ENCODE peak calls at places on chromosomes 3 and 15, in five cellular contexts. One of them, this sample, is unnamed. For H3K9me3, the result is how much of the 10 kb centered on the place peaks cover.

GRCh38 chr3:50580683-50581458 is 11.5 kb downstream of the HEMK1 start:
- DNase-seq in esophagus squamous epithelium: no peak
- DNase-seq in IMR-90: no peak
- DNase-seq in heart left ventricle: no peak
- DNase-seq in gastrocnemius medialis: no peak
- DNase-seq in this sample: no peak

GRCh38 chr15:28935316-28935715 is 49.5 kb downstream of the APBA2 start:
- DNase-seq in esophagus squamous epithelium: no peak
- DNase-seq in heart left ventricle: no peak
- DNase-seq in IMR-90: no peak
- DNase-seq in gastrocnemius medialis: no peak
- DNase-seq in this sample: no peak

GRCh38 chr3:124800511-124801374 is 70.5 kb downstream of the UMPS start:
- DNase-seq in gastrocnemius medialis: peak
- DNase-seq in IMR-90: peak
- DNase-seq in heart left ventricle: peak
- DNase-seq in esophagus squamous epithelium: no peak
- DNase-seq in this sample: no peak

GRCh38 chr3:156339491-156339890 is 215.4 kb downstream of the SSR3 start:
- DNase-seq in esophagus squamous epithelium: no peak
- DNase-seq in heart left ventricle: no peak
- DNase-seq in gastrocnemius medialis: no peak
- DNase-seq in IMR-90: no peak
- DNase-seq in this sample: no peak

GRCh38 chr15:92565351-92566125 is 90.0 kb downstream of the FAM174B start:
- DNase-seq in gastrocnemius medialis: no peak
- DNase-seq in esophagus squamous epithelium: no peak
- DNase-seq in IMR-90: no peak
- DNase-seq in heart left ventricle: no peak
- DNase-seq in this sample: no peak

GRCh38 chr3:191343115-191343514 is 12.8 kb upstream of the UTS2B start:
- DNase-seq in esophagus squamous epithelium: no peak
- DNase-seq in heart left ventricle: no peak
- DNase-seq in IMR-90: peak
- DNase-seq in gastrocnemius medialis: no peak
- DNase-seq in this sample: no peak

GRCh38 chr3:71189480-71189879 is 394.0 kb downstream of the FOXP1 start:
- DNase-seq in heart left ventricle: no peak
- DNase-seq in gastrocnemius medialis: no peak
- DNase-seq in esophagus squamous epithelium: no peak
- DNase-seq in IMR-90: peak
- DNase-seq in this sample: no peak

GRCh38 chr3:145953316-145953715 is 207.7 kb downstream of the PLOD2 start:
- DNase-seq in esophagus squamous epithelium: no peak
- DNase-seq in heart left ventricle: no peak
- DNase-seq in gastrocnemius medialis: no peak
- DNase-seq in IMR-90: no peak
- DNase-seq in this sample: no peak

GRCh38 chr15:51312132-51312531 is 26.3 kb downstream of the CYP19A1 start:
- DNase-seq in gastrocnemius medialis: no peak
- DNase-seq in esophagus squamous epithelium: no peak
- DNase-seq in IMR-90: peak
- DNase-seq in heart left ventricle: no peak
- DNase-seq in this sample: no peak

GRCh38 chr3:45143673-45144670 is 2.2 kb downstream of the CDCP1 start:
- DNase-seq in esophagus squamous epithelium: no peak
- DNase-seq in gastrocnemius medialis: no peak
- DNase-seq in IMR-90: no peak
- DNase-seq in heart left ventricle: no peak
- DNase-seq in this sample: no peak

GRCh38 chr3:115322901-115323300 is 175.8 kb upstream of the ZBTB20 start:
- DNase-seq in heart left ventricle: no peak
- DNase-seq in esophagus squamous epithelium: no peak
- DNase-seq in IMR-90: no peak
- DNase-seq in gastrocnemius medialis: no peak
- DNase-seq in this sample: no peak

GRCh38 chr15:32641517-32642059 is at the start of gene SCG5:
- DNase-seq in heart left ventricle: no peak
- DNase-seq in esophagus squamous epithelium: no peak
- DNase-seq in gastrocnemius medialis: no peak
- DNase-seq in IMR-90: peak
- DNase-seq in this sample: no peak

GRCh38 chr15:92878593-92879053 is 21.5 kb upstream of the CHD2 start:
- DNase-seq in IMR-90: no peak
- DNase-seq in heart left ventricle: no peak
- DNase-seq in gastrocnemius medialis: no peak
- DNase-seq in esophagus squamous epithelium: no peak
- DNase-seq in this sample: no peak

GRCh38 chr3:29585368-29585767 is 304.5 kb downstream of the RBMS3 start:
- DNase-seq in heart left ventricle: no peak
- DNase-seq in esophagus squamous epithelium: no peak
- DNase-seq in IMR-90: no peak
- DNase-seq in gastrocnemius medialis: no peak
- DNase-seq in this sample: no peak

GRCh38 chr15:74580538-74581350 is 34.9 kb upstream of the CLK3 start:
- DNase-seq in gastrocnemius medialis: no peak
- DNase-seq in heart left ventricle: no peak
- DNase-seq in esophagus squamous epithelium: no peak
- DNase-seq in IMR-90: no peak
- DNase-seq in this sample: no peak
- TF ChIP-seq POLR2A in gastrocnemius medialis: no peak
- TF ChIP-seq POLR2A in heart left ventricle: no peak
- TF ChIP-seq POLR2A in esophagus squamous epithelium: no peak
- TF ChIP-seq POLR2A in IMR-90: no peak
- TF ChIP-seq POLR2A in this sample: no peak

GRCh38 chr15:99578809-99579208 is 13.0 kb downstream of the MEF2A start:
- DNase-seq in IMR-90: no peak
- DNase-seq in gastrocnemius medialis: no peak
- DNase-seq in esophagus squamous epithelium: no peak
- DNase-seq in heart left ventricle: no peak
- DNase-seq in this sample: no peak
- H3K9me3 ChIP-seq in IMR-90: under half
- H3K9me3 ChIP-seq in gastrocnemius medialis: under half
- H3K9me3 ChIP-seq in esophagus squamous epithelium: under half
- H3K9me3 ChIP-seq in heart left ventricle: under half
- H3K9me3 ChIP-seq in this sample: under half

GRCh38 chr15:78934063-78935023 is 10.5 kb downstream of the CTSH start:
- DNase-seq in esophagus squamous epithelium: no peak
- DNase-seq in heart left ventricle: no peak
- DNase-seq in gastrocnemius medialis: no peak
- DNase-seq in IMR-90: no peak
- DNase-seq in this sample: peak

GRCh38 chr15:78933187-78934062 is 11.4 kb downstream of the CTSH start:
- DNase-seq in gastrocnemius medialis: no peak
- DNase-seq in heart left ventricle: no peak
- DNase-seq in esophagus squamous epithelium: no peak
- DNase-seq in IMR-90: no peak
- DNase-seq in this sample: no peak

GRCh38 chr15:78938608-78939488 is 6.0 kb downstream of the CTSH start:
- DNase-seq in gastrocnemius medialis: no peak
- DNase-seq in esophagus squamous epithelium: no peak
- DNase-seq in IMR-90: no peak
- DNase-seq in heart left ventricle: no peak
- DNase-seq in this sample: no peak

GRCh38 chr15:78932216-78932808 is 12.5 kb downstream of the CTSH start:
- DNase-seq in IMR-90: no peak
- DNase-seq in esophagus squamous epithelium: no peak
- DNase-seq in gastrocnemius medialis: no peak
- DNase-seq in heart left ventricle: no peak
- DNase-seq in this sample: no peak

DNA sequence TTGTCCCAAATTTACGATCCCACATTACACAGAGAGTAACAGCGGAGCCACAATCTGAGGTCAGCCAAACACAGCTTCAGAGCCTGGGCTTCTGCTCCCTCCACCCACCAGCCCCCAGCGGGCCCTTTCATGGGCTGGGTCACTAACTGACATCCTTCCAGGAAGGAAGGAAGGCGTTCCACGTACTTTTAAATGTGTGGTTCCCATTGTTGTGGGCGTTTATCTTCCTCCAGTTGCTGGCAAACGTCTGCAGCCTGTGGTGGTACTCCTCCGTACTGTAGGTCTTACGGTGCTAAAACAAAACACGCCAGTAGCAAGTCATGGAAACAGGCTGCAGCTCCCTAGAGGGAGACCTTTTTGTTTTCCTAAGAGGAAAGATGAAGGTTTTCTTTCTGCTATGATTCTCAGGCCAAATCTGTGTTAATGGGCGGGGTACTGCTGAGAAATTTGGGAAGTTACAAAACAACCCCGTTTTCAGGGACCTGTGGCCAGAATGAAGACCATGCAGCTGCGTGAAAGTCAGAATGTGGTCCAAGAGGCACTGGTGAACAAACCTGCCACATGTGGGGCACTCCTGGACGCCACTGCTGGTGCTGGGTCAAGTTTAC is 7.6 kb downstream of the CTSH start:
- DNase-seq in esophagus squamous epithelium: no peak
- DNase-seq in heart left ventricle: peak
- DNase-seq in IMR-90: no peak
- DNase-seq in gastrocnemius medialis: no peak
- DNase-seq in this sample: no peak
- TF ChIP-seq POLR2A in esophagus squamous epithelium: no peak
- TF ChIP-seq POLR2A in heart left ventricle: no peak
- TF ChIP-seq POLR2A in IMR-90: no peak
- TF ChIP-seq POLR2A in gastrocnemius medialis: peak
- TF ChIP-seq POLR2A in this sample: no peak

DNA sequence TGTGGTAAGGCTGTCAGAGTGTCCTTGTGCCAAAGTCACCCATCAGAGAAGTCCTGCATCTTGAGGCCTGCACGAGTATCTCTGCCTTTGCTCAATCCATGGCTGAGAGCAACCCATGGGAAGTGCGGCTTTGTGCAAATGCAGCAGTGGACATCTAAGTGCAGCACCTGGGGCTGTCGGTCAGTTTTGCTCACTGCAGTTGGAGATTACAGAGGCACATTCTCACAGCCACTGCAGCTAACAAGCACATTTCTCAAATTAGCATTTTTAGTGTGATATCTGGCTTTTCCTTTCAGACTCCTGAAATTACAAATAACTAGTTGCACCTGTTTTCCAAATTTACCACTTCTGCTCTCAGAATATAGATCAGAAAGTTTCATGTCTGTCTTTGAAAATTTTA is 81.5 kb upstream of the DAZL start:
- DNase-seq in esophagus squamous epithelium: no peak
- DNase-seq in heart left ventricle: no peak
- DNase-seq in IMR-90: no peak
- DNase-seq in gastrocnemius medialis: no peak
- DNase-seq in this sample: no peak
- H3K9me3 ChIP-seq in esophagus squamous epithelium: under half
- H3K9me3 ChIP-seq in heart left ventricle: under half
- H3K9me3 ChIP-seq in IMR-90: under half
- H3K9me3 ChIP-seq in gastrocnemius medialis: under half
- H3K9me3 ChIP-seq in this sample: under half

DNA sequence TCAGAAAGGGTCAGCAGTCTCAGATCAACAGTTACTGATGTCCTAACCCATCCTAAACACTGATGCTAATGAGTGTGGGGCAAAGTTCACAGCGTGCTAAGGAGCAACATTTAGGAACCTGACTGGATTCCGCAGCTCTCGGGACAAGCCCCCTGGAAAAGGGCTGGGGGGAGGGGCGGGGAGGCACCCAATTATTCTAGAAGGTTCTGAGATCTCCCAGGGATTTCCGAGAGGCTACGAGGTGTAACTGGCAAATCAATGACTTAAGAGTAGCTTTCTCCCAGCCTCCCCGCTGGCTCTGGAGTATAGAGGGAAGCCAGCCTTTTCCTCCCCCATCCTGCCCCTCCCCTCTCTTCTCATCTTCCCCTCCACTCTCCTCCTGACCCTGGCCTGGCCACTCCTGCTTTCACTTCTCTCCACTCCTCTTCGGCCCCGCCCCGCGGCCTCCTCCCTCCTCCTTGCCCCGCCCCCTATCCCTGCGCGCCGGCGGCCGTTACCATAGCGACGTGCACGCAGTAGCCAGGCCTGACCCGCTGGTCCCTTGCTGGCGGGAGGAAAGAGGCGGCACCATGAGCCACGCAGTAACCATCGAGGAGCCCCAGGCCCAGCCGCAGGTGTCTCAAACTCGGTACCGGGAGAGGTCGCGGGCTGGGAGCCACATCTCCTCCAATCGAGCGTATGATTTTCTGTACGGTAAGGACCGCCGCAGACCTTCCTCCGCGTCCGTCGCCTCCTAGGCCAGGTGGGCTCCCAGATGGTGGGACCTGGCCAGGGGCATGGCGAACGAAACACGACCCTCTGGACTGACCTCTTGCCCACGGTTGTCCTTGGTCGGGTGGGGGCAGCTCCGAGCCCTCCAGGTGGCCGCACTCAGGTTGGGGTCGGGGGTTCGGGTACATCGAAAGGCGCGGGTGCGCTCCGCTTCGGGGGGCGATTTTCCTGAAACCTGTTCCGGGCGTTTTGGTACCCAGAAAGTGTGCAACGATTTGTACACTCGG is at the start of gene CFAP91:
- DNase-seq in IMR-90: peak
- DNase-seq in heart left ventricle: peak
- DNase-seq in gastrocnemius medialis: peak
- DNase-seq in esophagus squamous epithelium: peak
- DNase-seq in this sample: peak
- TF ChIP-seq POLR2A in IMR-90: no peak
- TF ChIP-seq POLR2A in heart left ventricle: no peak
- TF ChIP-seq POLR2A in gastrocnemius medialis: no peak
- TF ChIP-seq POLR2A in esophagus squamous epithelium: no peak
- TF ChIP-seq POLR2A in this sample: no peak